ENCODE peak calls at places on chromosomes 13 and 19, in five cellular contexts. One of them, this sample, is unnamed.

GRCh38 chr19:1046117-1046626 is 6.3 kb downstream of the ABCA7 start:
- DNase-seq in heart right ventricle: no peak
- DNase-seq in NCI-H2171 treated with DMSO at 0.1 percent for 48 hours: no peak
- DNase-seq in CD8-positive, alpha-beta T cell: no peak
- DNase-seq in fibroblast of the conjunctiva: no peak
- DNase-seq in this sample: no peak

GRCh38 chr13:77820431-77821149 is 98.0 kb downstream of the EDNRB start:
- DNase-seq in NCI-H2171 treated with DMSO at 0.1 percent for 48 hours: peak; percentile 1
- DNase-seq in heart right ventricle: no peak
- DNase-seq in fibroblast of the conjunctiva: no peak
- DNase-seq in CD8-positive, alpha-beta T cell: no peak
- DNase-seq in this sample: no peak

GRCh38 chr13:110278859-110279258 is 28.1 kb downstream of the COL4A1 start:
- DNase-seq in NCI-H2171 treated with DMSO at 0.1 percent for 48 hours: no peak
- DNase-seq in CD8-positive, alpha-beta T cell: no peak
- DNase-seq in fibroblast of the conjunctiva: no peak
- DNase-seq in heart right ventricle: no peak
- DNase-seq in this sample: no peak

GRCh38 chr13:27794075-27794691 is 1.9 kb downstream of the GSX1 start:
- DNase-seq in NCI-H2171 treated with DMSO at 0.1 percent for 48 hours: no peak
- DNase-seq in heart right ventricle: no peak
- DNase-seq in fibroblast of the conjunctiva: no peak
- DNase-seq in CD8-positive, alpha-beta T cell: no peak
- DNase-seq in this sample: no peak

GRCh38 chr19:2665103-2665502 is 37.4 kb downstream of the GNG7 start:
- DNase-seq in NCI-H2171 treated with DMSO at 0.1 percent for 48 hours: no peak
- DNase-seq in heart right ventricle: peak; percentile 50
- DNase-seq in CD8-positive, alpha-beta T cell: no peak
- DNase-seq in fibroblast of the conjunctiva: no peak
- DNase-seq in this sample: no peak

GRCh38 chr13:82717249-82717648 is 1165.0 kb downstream of the SLITRK1 start:
- DNase-seq in fibroblast of the conjunctiva: no peak
- DNase-seq in heart right ventricle: no peak
- DNase-seq in CD8-positive, alpha-beta T cell: no peak
- DNase-seq in NCI-H2171 treated with DMSO at 0.1 percent for 48 hours: no peak
- DNase-seq in this sample: no peak

GRCh38 chr13:99043700-99044300 is 65.9 kb upstream of the DOCK9 start:
- DNase-seq in fibroblast of the conjunctiva: no peak
- DNase-seq in NCI-H2171 treated with DMSO at 0.1 percent for 48 hours: no peak
- DNase-seq in CD8-positive, alpha-beta T cell: no peak
- DNase-seq in heart right ventricle: no peak
- DNase-seq in this sample: no peak

GRCh38 chr13:46975173-46975572 is 78.3 kb upstream of the HTR2A start:
- DNase-seq in fibroblast of the conjunctiva: no peak
- DNase-seq in heart right ventricle: no peak
- DNase-seq in CD8-positive, alpha-beta T cell: no peak
- DNase-seq in NCI-H2171 treated with DMSO at 0.1 percent for 48 hours: no peak
- DNase-seq in this sample: no peak

GRCh38 chr13:42878721-42879120 is 97.3 kb downstream of the FAM216B start:
- DNase-seq in fibroblast of the conjunctiva: no peak
- DNase-seq in NCI-H2171 treated with DMSO at 0.1 percent for 48 hours: no peak
- DNase-seq in CD8-positive, alpha-beta T cell: no peak
- DNase-seq in heart right ventricle: no peak
- DNase-seq in this sample: no peak

GRCh38 chr13:55302568-55302967 is 1838.2 kb upstream of the PRR20A start:
- DNase-seq in fibroblast of the conjunctiva: no peak
- DNase-seq in NCI-H2171 treated with DMSO at 0.1 percent for 48 hours: no peak
- DNase-seq in heart right ventricle: no peak
- DNase-seq in CD8-positive, alpha-beta T cell: no peak
- DNase-seq in this sample: no peak

GRCh38 chr19:1563251-1563650 is 4.9 kb downstream of the MEX3D start:
- DNase-seq in NCI-H2171 treated with DMSO at 0.1 percent for 48 hours: no peak
- DNase-seq in CD8-positive, alpha-beta T cell: no peak
- DNase-seq in heart right ventricle: no peak
- DNase-seq in fibroblast of the conjunctiva: no peak
- DNase-seq in this sample: no peak

GRCh38 chr13:19864018-19864338 is 529 bp upstream of the ZMYM5 start:
- DNase-seq in fibroblast of the conjunctiva: peak; percentile 80
- DNase-seq in CD8-positive, alpha-beta T cell: peak; percentile 65
- DNase-seq in NCI-H2171 treated with DMSO at 0.1 percent for 48 hours: peak; percentile 48
- DNase-seq in heart right ventricle: peak; percentile 82
- DNase-seq in this sample: peak; percentile 44

GRCh38 chr19:5048727-5049553 is 80.0 kb downstream of the KDM4B start:
- DNase-seq in heart right ventricle: no peak
- DNase-seq in NCI-H2171 treated with DMSO at 0.1 percent for 48 hours: peak; percentile 11
- DNase-seq in fibroblast of the conjunctiva: no peak
- DNase-seq in CD8-positive, alpha-beta T cell: no peak
- DNase-seq in this sample: no peak

GRCh38 chr19:32558607-32559228 is 22.3 kb upstream of the PDCD5 start:
- DNase-seq in fibroblast of the conjunctiva: no peak
- DNase-seq in heart right ventricle: no peak
- DNase-seq in CD8-positive, alpha-beta T cell: no peak
- DNase-seq in NCI-H2171 treated with DMSO at 0.1 percent for 48 hours: no peak
- DNase-seq in this sample: no peak

GRCh38 chr13:110254151-110254679 is 52.7 kb downstream of the COL4A1 start:
- DNase-seq in heart right ventricle: no peak
- DNase-seq in NCI-H2171 treated with DMSO at 0.1 percent for 48 hours: no peak
- DNase-seq in fibroblast of the conjunctiva: no peak
- DNase-seq in CD8-positive, alpha-beta T cell: no peak
- DNase-seq in this sample: no peak

GRCh38 chr13:22944378-22944777 is 236.4 kb upstream of the SGCG start:
- DNase-seq in fibroblast of the conjunctiva: no peak
- DNase-seq in CD8-positive, alpha-beta T cell: no peak
- DNase-seq in heart right ventricle: no peak
- DNase-seq in NCI-H2171 treated with DMSO at 0.1 percent for 48 hours: no peak
- DNase-seq in this sample: no peak

GRCh38 chr19:2173841-2174577 is 10.3 kb downstream of the DOT1L start:
- DNase-seq in heart right ventricle: no peak
- DNase-seq in CD8-positive, alpha-beta T cell: no peak
- DNase-seq in fibroblast of the conjunctiva: no peak
- DNase-seq in NCI-H2171 treated with DMSO at 0.1 percent for 48 hours: no peak
- DNase-seq in this sample: no peak

This sample was measured in GM12891.